ENCODE peak calls at places on chromosomes 13 and 19, in five cellular contexts. O is HCT116, C is MM.1S, T is SK-N-SH, Z is PC-3. Y is an unnamed sample.

GRCh38 chr19:45547965-45548609 is 36.5 kb downstream of the OPA3 start:
- DNase-seq in O (peak; percentile 86), C (no peak), T (no peak), Z (peak; percentile 96), Y (peak; percentile 86)

GRCh38 chr19:47190167-47190727 is 40.8 kb downstream of the BBC3 start:
- DNase-seq in O (peak; percentile 93), C (no peak), T (peak; percentile 46), Z (peak; percentile 49), Y (peak; percentile 84)

GRCh38 chr13:25249001-25249543 is 38.2 kb downstream of the MTMR6 start:
- DNase-seq in O (no peak), C (no peak), T (peak; percentile 22), Z (peak; percentile 52), Y (peak; percentile 85)

GRCh38 chr13:108276060-108276459 is 6.5 kb downstream of the TNFSF13B start:
- DNase-seq in O (no peak), C (no peak), T (no peak), Z (no peak), Y (no peak)

GRCh38 chr13:104171132-104171531 is 1104.9 kb upstream of the SLC10A2 start:
- DNase-seq in O (no peak), C (no peak), T (no peak), Z (no peak), Y (no peak)

GRCh38 chr13:97422118-97423054 is 11.6 kb upstream of the RAP2A start:
- DNase-seq in O (no peak), C (no peak), T (no peak), Z (no peak), Y (no peak)

GRCh38 chr19:33883869-33884519 is 87.3 kb downstream of the KCTD15 start:
- DNase-seq in O (no peak), C (no peak), T (peak; percentile 80), Z (peak; percentile 3), Y (no peak)

GRCh38 chr19:34288381-34288780 is 34.0 kb downstream of the GARRE1 start:
- DNase-seq in O (no peak), C (no peak), T (no peak), Z (no peak), Y (no peak)

GRCh38 chr13:38697628-38698333 is 10.9 kb downstream of the FREM2 start:
- DNase-seq in O (no peak), C (no peak), T (no peak), Z (peak; percentile 5), Y (peak; percentile 17)

GRCh38 chr19:10222201-10222890 is 8.8 kb downstream of the S1PR2 start:
- DNase-seq in O (no peak), C (peak; percentile 86), T (no peak), Z (no peak), Y (no peak)

GRCh38 chr19:43809762-43810696 is 7.8 kb upstream of the LYPD5 start:
- DNase-seq in O (peak; percentile 63), C (peak; percentile 75), T (peak; percentile 55), Z (peak; percentile 75), Y (peak; percentile 77)

GRCh38 chr13:76668141-76668540 is 218.1 kb downstream of the KCTD12 start:
- DNase-seq in O (no peak), C (no peak), T (no peak), Z (no peak), Y (no peak)

GRCh38 chr13:76667551-76667950 is 218.7 kb downstream of the KCTD12 start:
- DNase-seq in O (no peak), C (peak; percentile 10), T (peak; percentile 4), Z (peak; percentile 27), Y (peak; percentile 82)

GRCh38 chr13:76668716-76669115 is 217.5 kb downstream of the KCTD12 start:
- DNase-seq in O (no peak), C (no peak), T (no peak), Z (no peak), Y (no peak)

DNA sequence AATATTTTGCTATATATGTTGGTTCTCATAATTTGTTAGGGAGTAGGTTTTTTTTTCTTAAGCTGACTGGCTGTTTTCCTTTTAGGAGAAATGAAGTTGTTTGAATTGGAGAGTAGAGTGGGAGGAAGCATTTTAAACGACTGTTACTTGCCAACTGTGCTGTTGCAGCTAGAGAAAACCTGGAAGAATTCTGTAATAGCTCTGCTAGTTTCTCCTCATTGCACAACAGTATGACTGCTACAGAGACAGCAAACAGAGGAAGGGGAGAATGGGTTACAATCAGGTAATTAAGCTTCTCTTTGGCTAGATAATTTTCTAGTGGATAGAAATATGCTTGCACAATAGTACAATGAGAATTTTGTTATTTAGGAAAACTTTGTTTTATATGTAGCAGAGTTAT is 222.3 kb downstream of the KCTD12 start:
- DNase-seq in O (no peak), C (no peak), T (no peak), Z (no peak), Y (peak; percentile 36)
- TF ChIP-seq EZH2phosphoT487 in O (no peak), C (no peak), T (no peak), Z (no peak), Y (no peak)

GRCh38 chr19:12940897-12941296 is 2.5 kb downstream of the CALR start:
- DNase-seq in O (no peak), C (no peak), T (no peak), Z (no peak), Y (no peak)
- H3K9ac ChIP-seq in O (no peak overlapping the region), C (no peak overlapping the region), T (peak overlapping the region; percentile 98), Z (peak overlapping the region; percentile 98), Y (peak overlapping the region; percentile 97)

GRCh38 chr13:109790951-109791605 is 4.7 kb upstream of the IRS2 start:
- DNase-seq in O (no peak), C (peak; percentile 75), T (peak; percentile 69), Z (peak; percentile 58), Y (peak; percentile 44)
- TF ChIP-seq EZH2phosphoT487 in O (no peak), C (no peak), T (no peak), Z (no peak), Y (no peak)

GRCh38 chr19:51799311-51799997 is 4.5 kb downstream of the FPR3 start:
- DNase-seq in O (no peak), C (no peak), T (peak; percentile 14), Z (peak; percentile 98), Y (peak; percentile 99)
- H3K9ac ChIP-seq in O (no peak overlapping the region), C (no peak overlapping the region), T (peak overlapping the region; percentile 64), Z (no peak overlapping the region), Y (no peak overlapping the region)

GRCh38 chr13:20713751-20714150 is 10.3 kb downstream of the IL17D start:
- DNase-seq in O (no peak), C (no peak), T (no peak), Z (no peak), Y (peak; percentile 87)
- TF ChIP-seq EZH2phosphoT487 in O (no peak), C (no peak), T (no peak), Z (no peak), Y (no peak)

GRCh38 chr19:13843104-13843921 is 33.6 kb upstream of the NANOS3 start:
- DNase-seq in O (no peak), C (no peak), T (peak; percentile 58), Z (peak; percentile 92), Y (peak; percentile 76)

GRCh38 chr19:13844130-13844631 is 32.8 kb upstream of the NANOS3 start:
- DNase-seq in O (no peak), C (no peak), T (no peak), Z (no peak), Y (peak; percentile 25)

GRCh38 chr19:13841339-13842293 is 35.3 kb upstream of the NANOS3 start:
- DNase-seq in O (no peak), C (peak; percentile 22), T (peak; percentile 50), Z (peak; percentile 57), Y (peak; percentile 81)

GRCh38 chr19:13840751-13841338 is 36.1 kb upstream of the NANOS3 start:
- DNase-seq in O (no peak), C (no peak), T (peak; percentile 40), Z (no peak), Y (no peak)

GRCh38 chr19:13842294-13843103 is 34.4 kb upstream of the NANOS3 start:
- DNase-seq in O (no peak), C (peak; percentile 61), T (peak; percentile 87), Z (peak; percentile 83), Y (peak; percentile 86)
- H3K9ac ChIP-seq in O (peak overlapping the region; percentile 97), C (peak overlapping the region; percentile 97), T (peak overlapping the region; percentile 99), Z (peak overlapping the region; percentile 93), Y (peak overlapping the region; percentile 100)

GRCh38 chr13:30301827-30302226 is 5.5 kb downstream of the KATNAL1 start:
- DNase-seq in O (no peak), C (no peak), T (no peak), Z (no peak), Y (peak; percentile 42)
- TF ChIP-seq EZH2phosphoT487 in O (no peak), C (no peak), T (no peak), Z (no peak), Y (no peak)

GRCh38 chr19:15469513-15470297 is 5.4 kb upstream of the RASAL3 start:
- DNase-seq in O (no peak), C (no peak), T (peak; percentile 25), Z (no peak), Y (peak; percentile 40)

GRCh38 chr19:15467734-15468214 is 3.4 kb upstream of the RASAL3 start:
- DNase-seq in O (no peak), C (no peak), T (no peak), Z (no peak), Y (no peak)

GRCh38 chr19:15468675-15469512 is 4.5 kb upstream of the RASAL3 start:
- DNase-seq in O (no peak), C (no peak), T (peak; percentile 4), Z (no peak), Y (no peak)

GRCh38 chr19:15475169-15475568 is 4.1 kb downstream of the PGLYRP2 start:
- DNase-seq in O (no peak), C (no peak), T (peak; percentile 7), Z (no peak), Y (no peak)

DNA sequence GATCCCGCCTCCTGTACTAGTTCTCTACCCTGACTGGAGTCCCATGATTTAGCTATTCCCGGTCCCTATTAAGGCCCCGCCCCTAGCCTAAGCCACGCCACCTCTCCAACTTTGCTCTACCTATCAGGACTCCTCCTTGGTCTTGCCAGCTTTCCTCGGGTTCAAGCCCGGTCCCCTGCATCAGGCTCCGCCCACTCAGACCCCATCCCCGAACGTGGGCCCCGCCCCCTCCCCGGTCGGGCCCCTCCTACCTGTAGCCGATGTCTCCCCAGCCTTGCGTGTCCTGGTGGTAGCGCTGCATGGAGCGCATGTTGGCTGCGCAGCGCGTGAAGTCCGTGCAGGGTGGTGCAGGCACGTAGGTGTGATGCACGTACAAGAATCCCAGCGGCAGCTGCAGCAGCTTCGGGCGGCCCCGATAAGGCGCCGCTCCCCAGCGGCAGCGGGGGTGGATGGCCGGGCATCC is 7.3 kb upstream of the RASAL3 start:
- DNase-seq in O (no peak), C (no peak), T (peak; percentile 12), Z (no peak), Y (no peak)
- H3K9ac ChIP-seq in O (no peak overlapping the region), C (no peak overlapping the region), T (no peak overlapping the region), Z (no peak overlapping the region), Y (no peak overlapping the region)

Y was measured in GM23248.